ENCODE peak calls at places on chromosomes 12 and 14, in six cellular contexts. One of them, this sample, is unnamed.

GRCh38 chr12:122366685-122367475 is 55.6 kb downstream of the CLIP1 start:
- DNase-seq in stimulated activated CD4-positive, alpha-beta T cell treated with anti-CD3 and anti-CD28 coated beads, Interleukin-15, amount 100 ng/mL, for 1 hour: no peak
- DNase-seq in psoas muscle: peak
- DNase-seq in NCI-H82: no peak
- DNase-seq in WERI-Rb-1: no peak
- DNase-seq in T follicular helper cell: no peak
- DNase-seq in this sample: peak

GRCh38 chr12:107891967-107892366 is 117.5 kb downstream of the ASCL4 start:
- DNase-seq in T follicular helper cell: no peak
- DNase-seq in NCI-H82: peak
- DNase-seq in stimulated activated CD4-positive, alpha-beta T cell treated with anti-CD3 and anti-CD28 coated beads, Interleukin-15, amount 100 ng/mL, for 1 hour: no peak
- DNase-seq in WERI-Rb-1: peak
- DNase-seq in psoas muscle: no peak
- DNase-seq in this sample: peak

GRCh38 chr14:76829016-76829365 is 2.8 kb downstream of the LRRC74A start:
- DNase-seq in WERI-Rb-1: no peak
- DNase-seq in T follicular helper cell: no peak
- DNase-seq in NCI-H82: no peak
- DNase-seq in psoas muscle: no peak
- DNase-seq in stimulated activated CD4-positive, alpha-beta T cell treated with anti-CD3 and anti-CD28 coated beads, Interleukin-15, amount 100 ng/mL, for 1 hour: no peak
- DNase-seq in this sample: no peak

GRCh38 chr12:25423355-25423754 is 129.7 kb downstream of the LMNTD1 start:
- DNase-seq in T follicular helper cell: no peak
- DNase-seq in WERI-Rb-1: no peak
- DNase-seq in stimulated activated CD4-positive, alpha-beta T cell treated with anti-CD3 and anti-CD28 coated beads, Interleukin-15, amount 100 ng/mL, for 1 hour: no peak
- DNase-seq in psoas muscle: no peak
- DNase-seq in NCI-H82: no peak
- DNase-seq in this sample: no peak

GRCh38 chr12:79635676-79636075 is 55.1 kb downstream of the PAWR start:
- DNase-seq in T follicular helper cell: no peak
- DNase-seq in stimulated activated CD4-positive, alpha-beta T cell treated with anti-CD3 and anti-CD28 coated beads, Interleukin-15, amount 100 ng/mL, for 1 hour: no peak
- DNase-seq in WERI-Rb-1: no peak
- DNase-seq in NCI-H82: no peak
- DNase-seq in psoas muscle: no peak
- DNase-seq in this sample: no peak

GRCh38 chr12:32997471-32997870 is 100.9 kb upstream of the PKP2 start:
- DNase-seq in NCI-H82: no peak
- DNase-seq in T follicular helper cell: no peak
- DNase-seq in psoas muscle: no peak
- DNase-seq in WERI-Rb-1: no peak
- DNase-seq in stimulated activated CD4-positive, alpha-beta T cell treated with anti-CD3 and anti-CD28 coated beads, Interleukin-15, amount 100 ng/mL, for 1 hour: no peak
- DNase-seq in this sample: no peak

GRCh38 chr14:93734086-93734822 is 54.0 kb downstream of the PRIMA1 start:
- DNase-seq in NCI-H82: peak
- DNase-seq in WERI-Rb-1: peak
- DNase-seq in T follicular helper cell: no peak
- DNase-seq in stimulated activated CD4-positive, alpha-beta T cell treated with anti-CD3 and anti-CD28 coated beads, Interleukin-15, amount 100 ng/mL, for 1 hour: no peak
- DNase-seq in psoas muscle: peak
- DNase-seq in this sample: no peak

GRCh38 chr14:43116341-43116740 is 1390.7 kb downstream of the FSCB start:
- DNase-seq in psoas muscle: no peak
- DNase-seq in WERI-Rb-1: no peak
- DNase-seq in NCI-H82: no peak
- DNase-seq in T follicular helper cell: no peak
- DNase-seq in stimulated activated CD4-positive, alpha-beta T cell treated with anti-CD3 and anti-CD28 coated beads, Interleukin-15, amount 100 ng/mL, for 1 hour: no peak
- DNase-seq in this sample: no peak

GRCh38 chr14:65704850-65705249 is 292.3 kb downstream of the FUT8 start:
- DNase-seq in T follicular helper cell: no peak
- DNase-seq in psoas muscle: no peak
- DNase-seq in stimulated activated CD4-positive, alpha-beta T cell treated with anti-CD3 and anti-CD28 coated beads, Interleukin-15, amount 100 ng/mL, for 1 hour: no peak
- DNase-seq in WERI-Rb-1: no peak
- DNase-seq in NCI-H82: no peak
- DNase-seq in this sample: no peak

GRCh38 chr12:66423290-66423689 is 121.0 kb downstream of the HELB start:
- DNase-seq in NCI-H82: no peak
- DNase-seq in WERI-Rb-1: no peak
- DNase-seq in psoas muscle: no peak
- DNase-seq in T follicular helper cell: no peak
- DNase-seq in stimulated activated CD4-positive, alpha-beta T cell treated with anti-CD3 and anti-CD28 coated beads, Interleukin-15, amount 100 ng/mL, for 1 hour: no peak
- DNase-seq in this sample: no peak

GRCh38 chr14:55438066-55438683 is 2.2 kb downstream of the TBPL2 start:
- DNase-seq in WERI-Rb-1: peak
- DNase-seq in stimulated activated CD4-positive, alpha-beta T cell treated with anti-CD3 and anti-CD28 coated beads, Interleukin-15, amount 100 ng/mL, for 1 hour: no peak
- DNase-seq in NCI-H82: peak
- DNase-seq in psoas muscle: no peak
- DNase-seq in T follicular helper cell: no peak
- DNase-seq in this sample: no peak

GRCh38 chr12:3242199-3242863 is 165.2 kb downstream of the TSPAN9 start:
- DNase-seq in NCI-H82: no peak
- DNase-seq in psoas muscle: peak
- DNase-seq in T follicular helper cell: no peak
- DNase-seq in stimulated activated CD4-positive, alpha-beta T cell treated with anti-CD3 and anti-CD28 coated beads, Interleukin-15, amount 100 ng/mL, for 1 hour: no peak
- DNase-seq in WERI-Rb-1: peak
- DNase-seq in this sample: no peak

GRCh38 chr14:58865520-58866281 is 227.9 kb downstream of the DACT1 start:
- DNase-seq in WERI-Rb-1: no peak
- DNase-seq in T follicular helper cell: no peak
- DNase-seq in NCI-H82: no peak
- DNase-seq in psoas muscle: no peak
- DNase-seq in stimulated activated CD4-positive, alpha-beta T cell treated with anti-CD3 and anti-CD28 coated beads, Interleukin-15, amount 100 ng/mL, for 1 hour: no peak
- DNase-seq in this sample: no peak

GRCh38 chr14:96125536-96125935 is 79.1 kb upstream of the BDKRB2 start:
- DNase-seq in NCI-H82: no peak
- DNase-seq in psoas muscle: no peak
- DNase-seq in WERI-Rb-1: no peak
- DNase-seq in stimulated activated CD4-positive, alpha-beta T cell treated with anti-CD3 and anti-CD28 coated beads, Interleukin-15, amount 100 ng/mL, for 1 hour: no peak
- DNase-seq in T follicular helper cell: no peak
- DNase-seq in this sample: no peak

This sample was measured in iPS DF 6.9.